ENCODE peak calls at places on chromosomes 5 and 9, in four cellular contexts. U, A, O and V are unnamed samples.

GRCh38 chr5:141040093-141040762 is 10.9 kb upstream of the PCDHB1 start:
- DNase-seq in U (peak; percentile 25), A (no peak), O (no peak), V (peak; percentile 10)

GRCh38 chr5:174383196-174384178 is 338.0 kb downstream of the NSG2 start:
- DNase-seq in U (no peak), A (no peak), O (no peak), V (no peak)

GRCh38 chr5:10484774-10485141 is 43.1 kb downstream of the ROPN1L start:
- DNase-seq in U (no peak), A (no peak), O (no peak), V (no peak)

GRCh38 chr5:80976985-80977384 is 16.8 kb downstream of the RASGRF2 start:
- DNase-seq in U (no peak), A (no peak), O (no peak), V (no peak)

GRCh38 chr5:174454464-174454863 is 269.9 kb upstream of the MSX2 start:
- DNase-seq in U (no peak), A (no peak), O (no peak), V (no peak)

GRCh38 chr9:35801328-35802128 is 10.1 kb downstream of the NPR2 start:
- DNase-seq in U (no peak), A (no peak), O (no peak), V (no peak)

GRCh38 chr5:36662291-36662851 is 56.0 kb downstream of the SLC1A3 start:
- DNase-seq in U (no peak), A (no peak), O (no peak), V (peak; percentile 61)

GRCh38 chr5:57676228-57677098 is 193.9 kb upstream of the ACTBL2 start:
- DNase-seq in U (no peak), A (no peak), O (no peak), V (no peak)

GRCh38 chr5:91182763-91183162 is 200.4 kb downstream of the ARRDC3 start:
- DNase-seq in U (peak; percentile 39), A (no peak), O (peak; percentile 64), V (peak; percentile 54)

GRCh38 chr5:66603164-66603563 is 7.0 kb downstream of the MAST4 start:
- DNase-seq in U (no peak), A (no peak), O (no peak), V (no peak)

GRCh38 chr9:92424340-92424739 is at the start of gene OMD:
- DNase-seq in U (no peak), A (no peak), O (no peak), V (no peak)

GRCh38 chr9:13322828-13323550 is 43.5 kb upstream of the MPDZ start:
- DNase-seq in U (no peak), A (no peak), O (no peak), V (no peak)

GRCh38 chr5:90356612-90357011 is 52.9 kb downstream of the CETN3 start:
- DNase-seq in U (no peak), A (no peak), O (no peak), V (no peak)

GRCh38 chr5:91269198-91269597 is 113.9 kb downstream of the ARRDC3 start:
- DNase-seq in U (no peak), A (no peak), O (no peak), V (no peak)

GRCh38 chr9:37004424-37004935 is 29.6 kb downstream of the PAX5 start:
- DNase-seq in U (no peak), A (no peak), O (no peak), V (no peak)

GRCh38 chr9:89880721-89881120 is 275.9 kb downstream of the GADD45G start:
- DNase-seq in U (no peak), A (peak; percentile 44), O (no peak), V (no peak)

GRCh38 chr9:124878518-124878917 is 16.6 kb downstream of the ARPC5L start:
- DNase-seq in U (no peak), A (no peak), O (no peak), V (no peak)

GRCh38 chr9:129109504-129109903 is 1.1 kb downstream of the CRAT start:
- DNase-seq in U (peak; percentile 54), A (peak; percentile 52), O (peak; percentile 35), V (peak; percentile 45)

GRCh38 chr5:158429564-158429963 is 570.6 kb upstream of the CLINT1 start:
- DNase-seq in U (no peak), A (no peak), O (no peak), V (no peak)

GRCh38 chr5:160922311-160922710 is 70.3 kb upstream of the ATP10B start:
- DNase-seq in U (no peak), A (no peak), O (no peak), V (no peak)

GRCh38 chr9:124960409-124960752 is 19.5 kb upstream of the GOLGA1 start:
- DNase-seq in U (no peak), A (no peak), O (no peak), V (no peak)

GRCh38 chr5:126369995-126370731 is 53.0 kb upstream of the GRAMD2B start:
- DNase-seq in U (no peak), A (no peak), O (peak; percentile 46), V (no peak)

GRCh38 chr5:139670369-139671095 is 22.4 kb downstream of the CXXC5 start:
- DNase-seq in U (no peak), A (peak; percentile 53), O (no peak), V (peak; percentile 55)

GRCh38 chr9:68726489-68726888 is 21.4 kb downstream of the PIP5K1B start:
- DNase-seq in U (no peak), A (no peak), O (no peak), V (no peak)

GRCh38 chr5:139747583-139748504 is 47.8 kb upstream of the PSD2 start:
- DNase-seq in U (peak; percentile 32), A (peak; percentile 62), O (peak; percentile 40), V (peak; percentile 43)

GRCh38 chr5:61631438-61631941 is 299.4 kb downstream of the ZSWIM6 start:
- DNase-seq in U (peak; percentile 39), A (no peak), O (peak; percentile 11), V (peak; percentile 60)

GRCh38 chr9:90872835-90873294 is 71.2 kb downstream of the SYK start:
- DNase-seq in U (no peak), A (no peak), O (no peak), V (no peak)

GRCh38 chr5:90037646-90038045 is 371.9 kb downstream of the CETN3 start:
- DNase-seq in U (no peak), A (no peak), O (no peak), V (peak; percentile 89)

GRCh38 chr5:108557686-108558085 is 175.8 kb upstream of the FBXL17 start:
- DNase-seq in U (no peak), A (no peak), O (no peak), V (no peak)

GRCh38 chr5:142671801-142672200 is 14.1 kb downstream of the FGF1 start:
- DNase-seq in U (no peak), A (no peak), O (no peak), V (no peak)

GRCh38 chr9:98455256-98455956 is 200.0 kb upstream of the TBC1D2 start:
- DNase-seq in U (no peak), A (no peak), O (no peak), V (no peak)

GRCh38 chr9:33524431-33524947 is 438 bp downstream of the ANKRD18B start:
- DNase-seq in U (no peak), A (no peak), O (no peak), V (peak; percentile 54)

GRCh38 chr5:124621279-124621678 is 125.2 kb downstream of the ZNF608 start:
- DNase-seq in U (no peak), A (no peak), O (no peak), V (no peak)